ENCODE peak calls at places on chromosomes 11 and 22, in four cellular contexts. J is HCT116, X is K562, Y is H1. H is an unnamed sample.

GRCh38 chr11:119764108-119764874 is 35.3 kb upstream of the NECTIN1 start:
- DNase-seq in J (no peak), X (no peak), Y (no peak), H (no peak)

GRCh38 chr11:107661656-107662055 is 50.2 kb downstream of the SLN start:
- DNase-seq in J (no peak), X (no peak), Y (no peak), H (no peak)

GRCh38 chr11:6297831-6298230 is 22.5 kb downstream of the CAVIN3 start:
- DNase-seq in J (no peak), X (no peak), Y (no peak), H (no peak)

GRCh38 chr22:36129985-36130384 is 30.6 kb downstream of the APOL3 start:
- DNase-seq in J (no peak), X (no peak), Y (no peak), H (no peak)

GRCh38 chr22:50085211-50085999 is at the start of gene MLC1:
- DNase-seq in J (no peak), X (peak; percentile 51), Y (no peak), H (no peak)

GRCh38 chr11:117200813-117201515 is 1.8 kb downstream of the TAGLN start:
- DNase-seq in J (no peak), X (no peak), Y (no peak), H (no peak)

GRCh38 chr22:22442928-22443709 is 65.4 kb downstream of the ZNF280B start:
- DNase-seq in J (no peak), X (no peak), Y (no peak), H (no peak)

GRCh38 chr11:108511851-108512474 is 13.8 kb upstream of the POGLUT3 start:
- DNase-seq in J (no peak), X (no peak), Y (no peak), H (no peak)

GRCh38 chr11:103803062-103803461 is 233.4 kb upstream of the DDI1 start:
- DNase-seq in J (no peak), X (no peak), Y (no peak), H (no peak)

GRCh38 chr22:49823289-49824045 is 4.2 kb downstream of the BRD1 start:
- DNase-seq in J (no peak), X (no peak), Y (no peak), H (no peak)

GRCh38 chr11:119149371-119150275 is 771 bp downstream of the ABCG4 start:
- DNase-seq in J (no peak), X (no peak), Y (no peak), H (no peak)

GRCh38 chr11:135027461-135027860 is 615.4 kb upstream of the B3GAT1 start:
- DNase-seq in J (no peak), X (peak; percentile 35), Y (peak; percentile 76), H (peak; percentile 81)

GRCh38 chr22:17434856-17435255 is 65.6 kb downstream of the CECR2 start:
- DNase-seq in J (no peak), X (no peak), Y (no peak), H (no peak)

GRCh38 chr11:2204361-2205213 is 33.0 kb upstream of the TH start:
- DNase-seq in J (no peak), X (no peak), Y (peak; percentile 44), H (no peak)

GRCh38 chr11:114132944-114133394 is 73.5 kb downstream of the ZBTB16 start:
- DNase-seq in J (no peak), X (no peak), Y (no peak), H (no peak)

GRCh38 chr22:48639021-48639795 is 1188.5 kb downstream of the BRD1 start:
- DNase-seq in J (no peak), X (no peak), Y (no peak), H (no peak)

GRCh38 chr11:10410106-10410843 is 44.8 kb upstream of the AMPD3 start:
- DNase-seq in J (no peak), X (no peak), Y (no peak), H (no peak)

GRCh38 chr11:128905345-128906184 is 14.4 kb downstream of the KCNJ5 start:
- DNase-seq in J (peak; percentile 46), X (peak; percentile 58), Y (peak; percentile 80), H (peak; percentile 80)

GRCh38 chr11:66555416-66555815 is 8.7 kb downstream of the ACTN3 start:
- DNase-seq in J (no peak), X (no peak), Y (no peak), H (no peak)

GRCh38 chr11:124762077-124762623 is at the start of gene ESAM:
- DNase-seq in J (no peak), X (peak; percentile 86), Y (peak; percentile 64), H (peak; percentile 95)

GRCh38 chr11:64770120-64770519 is 8.2 kb downstream of the SF1 start:
- DNase-seq in J (no peak), X (no peak), Y (no peak), H (no peak)

GRCh38 chr11:57255618-57256017 is 18.6 kb upstream of the APLNR start:
- DNase-seq in J (no peak), X (no peak), Y (no peak), H (peak; percentile 57)

GRCh38 chr11:74820763-74821162 is 72.1 kb downstream of the RNF169 start:
- DNase-seq in J (no peak), X (no peak), Y (no peak), H (no peak)

GRCh38 chr11:123443851-123444623 is 14.0 kb downstream of the GRAMD1B start:
- DNase-seq in J (no peak), X (no peak), Y (no peak), H (no peak)

GRCh38 chr11:64208796-64209562 is 2.5 kb downstream of the FERMT3 start:
- DNase-seq in J (no peak), X (no peak), Y (no peak), H (no peak)

GRCh38 chr22:24184057-24184798 is 2.9 kb downstream of the SUSD2 start:
- DNase-seq in J (no peak), X (no peak), Y (no peak), H (no peak)

GRCh38 chr22:24059121-24059520 is 48.0 kb downstream of the CABIN1 start:
- DNase-seq in J (no peak), X (no peak), Y (no peak), H (no peak)

GRCh38 chr11:99069831-99070444 is 49.2 kb downstream of the CNTN5 start:
- DNase-seq in J (no peak), X (no peak), Y (peak; percentile 51), H (no peak)

GRCh38 chr11:42890773-42891172 is 421.0 kb upstream of the API5 start:
- DNase-seq in J (no peak), X (no peak), Y (no peak), H (no peak)

GRCh38 chr22:44254811-44255210 is 57.9 kb downstream of the SHISAL1 start:
- DNase-seq in J (no peak), X (no peak), Y (peak; percentile 20), H (no peak)

GRCh38 chr11:96114178-96115070 is 190.5 kb upstream of the MTMR2 start:
- DNase-seq in J (no peak), X (no peak), Y (no peak), H (peak; percentile 54)

GRCh38 chr11:134711563-134711962 is 299.5 kb upstream of the B3GAT1 start:
- DNase-seq in J (no peak), X (no peak), Y (no peak), H (no peak)

GRCh38 chr11:95327273-95327948 is 96.4 kb upstream of the SESN3 start:
- DNase-seq in J (no peak), X (no peak), Y (no peak), H (peak; percentile 36)

GRCh38 chr11:120221115-120221752 is 10.4 kb downstream of the OAF start:
- DNase-seq in J (no peak), X (no peak), Y (no peak), H (no peak)

GRCh38 chr22:35961480-35961902 is 67.1 kb downstream of the RBFOX2 start:
- DNase-seq in J (no peak), X (no peak), Y (peak; percentile 59), H (no peak)

GRCh38 chr11:68870470-68870869 is 28.8 kb upstream of the CPT1A start:
- DNase-seq in J (no peak), X (no peak), Y (no peak), H (no peak)

DNA sequence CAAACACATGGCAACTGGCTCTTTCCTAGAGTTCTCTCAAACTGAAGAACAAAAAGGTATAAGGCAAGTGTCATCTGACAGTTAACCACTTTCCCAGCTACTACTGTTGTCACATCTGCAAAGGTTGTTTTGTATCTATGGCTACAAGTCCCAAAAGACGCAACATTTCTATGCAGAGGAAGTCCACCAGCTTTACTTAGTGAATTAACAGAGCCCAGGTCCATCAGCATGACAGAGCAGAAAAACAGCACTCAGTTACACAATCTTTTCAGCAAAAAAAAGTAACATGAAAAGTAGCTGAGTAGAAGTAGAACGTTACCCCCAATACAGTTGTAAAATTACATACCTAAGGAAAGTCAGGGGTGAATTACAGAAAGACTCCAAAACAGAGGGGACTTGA is 12.1 kb downstream of the CPSF7 start:
- DNase-seq in J (no peak), X (no peak), Y (no peak), H (no peak)
- TF ChIP-seq JUND in J (no peak), X (no peak), Y (no peak), H (no peak)

DNA sequence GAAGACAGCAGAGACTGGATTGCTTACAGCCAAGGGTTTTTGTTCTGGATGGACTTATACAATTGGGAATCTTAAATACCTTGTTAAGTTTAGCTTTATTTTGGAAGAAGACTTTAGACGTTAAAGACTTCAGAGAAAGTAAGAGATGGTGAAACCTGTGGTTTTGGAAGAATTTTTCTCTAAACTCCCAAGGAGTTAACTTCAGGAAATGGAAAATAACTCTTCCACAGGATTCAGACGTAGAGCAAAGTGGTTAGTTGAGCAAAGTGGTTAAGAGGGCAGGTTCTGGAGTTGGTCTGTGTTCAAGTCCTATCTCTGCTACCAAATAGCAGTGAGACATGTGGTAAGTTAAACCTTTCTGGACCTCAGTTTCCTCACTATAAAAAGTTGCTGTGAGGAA is 12.8 kb downstream of the PITPNB start:
- DNase-seq in J (no peak), X (no peak), Y (no peak), H (no peak)
- TF ChIP-seq JUND in J (no peak), X (no peak), Y (no peak), H (no peak)

DNA sequence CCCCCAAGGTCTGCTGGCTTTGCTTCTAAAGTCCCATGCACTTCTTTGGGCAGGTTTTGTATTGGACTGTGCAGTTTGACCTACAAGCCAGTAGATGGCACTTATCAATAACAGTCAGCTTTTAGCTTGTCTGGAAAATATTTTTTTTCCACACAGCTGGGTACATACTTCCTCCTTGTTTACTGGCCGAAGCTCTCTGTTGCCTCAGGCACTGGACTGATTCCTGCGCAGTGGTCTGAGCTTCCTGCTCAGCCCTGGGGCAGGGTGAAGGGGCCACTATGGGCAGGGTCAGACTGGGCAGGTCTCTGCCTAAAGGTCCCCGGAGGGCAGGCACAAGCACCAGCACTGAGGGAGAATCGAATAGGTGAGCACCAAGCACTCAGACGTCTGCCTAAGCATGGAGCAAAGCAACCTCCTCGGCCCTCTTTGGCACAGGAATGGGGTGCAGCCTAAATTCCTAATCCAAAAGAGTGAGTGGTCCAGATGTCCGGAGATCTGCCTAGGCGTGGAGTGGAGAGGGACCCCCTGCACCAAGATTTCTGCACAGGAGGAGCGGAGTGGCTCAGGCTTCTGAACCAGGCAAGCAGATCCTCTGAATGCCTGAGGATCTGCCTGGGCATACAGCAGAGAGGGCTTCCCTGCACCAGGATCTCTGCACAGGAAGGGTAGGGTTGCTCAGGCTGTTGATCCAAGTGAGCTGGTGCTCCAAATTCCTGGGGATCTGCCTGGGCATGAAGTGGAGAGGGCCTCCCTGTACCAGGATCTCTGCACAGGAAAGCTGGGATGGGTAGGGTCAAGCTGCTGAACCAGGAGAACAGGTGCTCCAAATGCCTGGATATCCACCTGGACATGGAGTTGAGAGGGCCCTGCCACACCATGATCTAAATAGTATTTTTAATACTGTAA is 105.9 kb upstream of the C11orf58 start:
- DNase-seq in J (peak; percentile 42), X (no peak), Y (peak; percentile 55), H (no peak)
- TF ChIP-seq JUND in J (no peak), X (no peak), Y (no peak), H (no peak)

GRCh38 chr22:25626146-25626992 is 61.9 kb downstream of the GRK3 start:
- DNase-seq in J (no peak), X (no peak), Y (no peak), H (no peak)
- TF ChIP-seq JUND in J (no peak), X (no peak), Y (no peak), H (no peak)